ENCODE peak calls at places on chromosomes 6 and 20, in eight cellular contexts. One of them, this sample, is unnamed.

GRCh38 chr6:87914637-87915395 is 132.8 kb upstream of the SPACA1 start:
- DNase-seq in fibroblast of lung: peak
- DNase-seq in astrocyte of the spinal cord: peak
- DNase-seq in fibroblast of villous mesenchyme: no peak
- DNase-seq in RPMI7951: no peak
- DNase-seq in GM06990: no peak
- DNase-seq in H4: peak
- DNase-seq in esophagus squamous epithelium: no peak
- DNase-seq in this sample: no peak

GRCh38 chr6:13450628-13451027 is 36.8 kb downstream of the GFOD1 start:
- DNase-seq in fibroblast of lung: no peak
- DNase-seq in astrocyte of the spinal cord: no peak
- DNase-seq in fibroblast of villous mesenchyme: no peak
- DNase-seq in RPMI7951: no peak
- DNase-seq in GM06990: no peak
- DNase-seq in H4: no peak
- DNase-seq in esophagus squamous epithelium: no peak
- DNase-seq in this sample: no peak

GRCh38 chr6:130148181-130148580 is 74.6 kb downstream of the SAMD3 start:
- DNase-seq in fibroblast of lung: no peak
- DNase-seq in astrocyte of the spinal cord: no peak
- DNase-seq in fibroblast of villous mesenchyme: no peak
- DNase-seq in RPMI7951: peak
- DNase-seq in GM06990: no peak
- DNase-seq in H4: peak
- DNase-seq in esophagus squamous epithelium: no peak
- DNase-seq in this sample: no peak

GRCh38 chr20:12729326-12729725 is 279.4 kb upstream of the SPTLC3 start:
- DNase-seq in fibroblast of lung: no peak
- DNase-seq in astrocyte of the spinal cord: no peak
- DNase-seq in fibroblast of villous mesenchyme: no peak
- DNase-seq in RPMI7951: no peak
- DNase-seq in GM06990: no peak
- DNase-seq in H4: no peak
- DNase-seq in esophagus squamous epithelium: no peak
- DNase-seq in this sample: no peak

GRCh38 chr6:28769626-28770402 is 154.0 kb downstream of the TRIM27 start:
- DNase-seq in fibroblast of lung: peak
- DNase-seq in astrocyte of the spinal cord: peak
- DNase-seq in fibroblast of villous mesenchyme: peak
- DNase-seq in RPMI7951: peak
- DNase-seq in GM06990: no peak
- DNase-seq in H4: peak
- DNase-seq in esophagus squamous epithelium: no peak
- DNase-seq in this sample: no peak

GRCh38 chr20:63495771-63496403 is 3.0 kb downstream of the EEF1A2 start:
- DNase-seq in fibroblast of lung: peak
- DNase-seq in astrocyte of the spinal cord: peak
- DNase-seq in fibroblast of villous mesenchyme: peak
- DNase-seq in RPMI7951: peak
- DNase-seq in GM06990: no peak
- DNase-seq in H4: no peak
- DNase-seq in esophagus squamous epithelium: no peak
- DNase-seq in this sample: no peak

GRCh38 chr6:2231438-2231837 is 14.0 kb downstream of the GMDS start:
- DNase-seq in fibroblast of lung: peak
- DNase-seq in astrocyte of the spinal cord: peak
- DNase-seq in fibroblast of villous mesenchyme: no peak
- DNase-seq in RPMI7951: peak
- DNase-seq in GM06990: no peak
- DNase-seq in H4: peak
- DNase-seq in esophagus squamous epithelium: no peak
- DNase-seq in this sample: no peak

GRCh38 chr6:119077643-119078448 is 618 bp downstream of the FAM184A start:
- DNase-seq in fibroblast of lung: peak
- DNase-seq in astrocyte of the spinal cord: peak
- DNase-seq in fibroblast of villous mesenchyme: no peak
- DNase-seq in RPMI7951: peak
- DNase-seq in GM06990: peak
- DNase-seq in H4: no peak
- DNase-seq in esophagus squamous epithelium: no peak
- DNase-seq in this sample: no peak

GRCh38 chr6:89301586-89302194 is 13.4 kb downstream of the GABRR2 start:
- DNase-seq in fibroblast of lung: no peak
- DNase-seq in astrocyte of the spinal cord: no peak
- DNase-seq in fibroblast of villous mesenchyme: no peak
- DNase-seq in RPMI7951: no peak
- DNase-seq in GM06990: no peak
- DNase-seq in H4: no peak
- DNase-seq in esophagus squamous epithelium: no peak
- DNase-seq in this sample: no peak

This sample was measured in SIG-M5.